ENCODE peak calls at places on chromosomes 4 and X, in five cellular contexts. O is neural crest cell; B is CD8-positive, alpha-beta T cell; W is cardiac muscle cell; G is WTC11. D is an unnamed sample.

GRCh38 chrX:151790421-151791160 is 56.0 kb downstream of the CNGA2 start:
- DNase-seq in W (no peak), G (no peak), B (no peak), O (no peak), D (no peak)

GRCh38 chrX:86148024-86148511 is at the start of gene DACH2:
- DNase-seq in O (peak), W (peak), G (peak), B (peak), D (peak)

GRCh38 chr4:17030543-17030942 is 132.1 kb upstream of the LDB2 start:
- DNase-seq in B (no peak), W (peak), O (no peak), G (no peak), D (no peak)

GRCh38 chrX:130902446-130902782 is 595 bp downstream of the ENOX2 start:
- DNase-seq in G (no peak), O (no peak), B (no peak), W (no peak), D (peak)

GRCh38 chrX:50736651-50737050 is 77.3 kb downstream of the SHROOM4 start:
- DNase-seq in O (no peak), B (no peak), G (no peak), W (no peak), D (no peak)

GRCh38 chrX:33784548-33784947 is 347.6 kb downstream of the FAM47A start:
- DNase-seq in W (no peak), B (no peak), G (no peak), O (no peak), D (no peak)

GRCh38 chrX:65921363-65921762 is 118.5 kb downstream of the VSIG4 start:
- DNase-seq in G (no peak), O (no peak), W (no peak), B (no peak), D (no peak)

GRCh38 chr4:168248311-168248710 is 70.2 kb downstream of the DDX60 start:
- DNase-seq in G (no peak), O (no peak), W (no peak), B (no peak), D (no peak)

GRCh38 chr4:169634975-169635374 is 14.6 kb downstream of the CLCN3 start:
- DNase-seq in O (no peak), B (no peak), G (no peak), W (no peak), D (no peak)

GRCh38 chrX:80513620-80514019 is 93.4 kb downstream of the TENT5D start:
- DNase-seq in B (no peak), G (no peak), W (no peak), O (no peak), D (no peak)

GRCh38 chr4:7909966-7910720 is 29.5 kb downstream of the AFAP1 start:
- DNase-seq in B (no peak), G (no peak), W (peak), O (no peak), D (no peak)

GRCh38 chr4:165394275-165394674 is 15.5 kb downstream of the CPE start:
- DNase-seq in W (peak), G (no peak), O (no peak), B (no peak), D (no peak)

GRCh38 chr4:144465546-144465945 is 180.4 kb upstream of the HHIP start:
- DNase-seq in B (no peak), W (no peak), G (no peak), O (no peak), D (no peak)

GRCh38 chr4:3188118-3188517 is 60.8 kb upstream of the MSANTD1 start:
- DNase-seq in B (no peak), W (no peak), G (no peak), O (no peak), D (no peak)

GRCh38 chr4:169485084-169485483 is 127.3 kb downstream of the NEK1 start:
- DNase-seq in B (no peak), O (no peak), W (no peak), G (no peak), D (no peak)

GRCh38 chr4:166277406-166277805 is 404.4 kb downstream of the TLL1 start:
- DNase-seq in B (no peak), W (peak), G (no peak), O (no peak), D (no peak)

GRCh38 chr4:163398238-163398637 is 54.5 kb downstream of the NPY5R start:
- DNase-seq in O (no peak), B (no peak), W (no peak), G (no peak), D (no peak)

GRCh38 chr4:154084864-154085263 is 296.0 kb upstream of the SFRP2 start:
- DNase-seq in O (no peak), W (no peak), G (no peak), B (no peak), D (no peak)

GRCh38 chr4:80114732-80115265 is 41.8 kb upstream of the ANTXR2 start:
- DNase-seq in G (no peak), B (no peak), W (no peak), O (no peak), D (no peak)

GRCh38 chrX:74506310-74507115 is 85.2 kb downstream of the SLC16A2 start:
- DNase-seq in W (no peak), O (no peak), B (no peak), G (no peak), D (no peak)

GRCh38 chr4:139988863-139989765 is 164.9 kb downstream of the MAML3 start:
- DNase-seq in W (peak), O (no peak), G (no peak), B (no peak), D (no peak)

GRCh38 chrX:31421441-31421840 is 349.6 kb upstream of the FTHL17 start:
- DNase-seq in W (peak), G (no peak), B (no peak), O (no peak), D (no peak)

GRCh38 chrX:97267916-97268680 is 384.4 kb downstream of the RPA4 start:
- DNase-seq in W (peak), B (no peak), G (no peak), O (no peak), D (no peak)

GRCh38 chr4:91319869-91320268 is 983.9 kb upstream of the GRID2 start:
- DNase-seq in O (no peak), B (no peak), W (no peak), G (no peak), D (no peak)

GRCh38 chr4:150078996-150079581 is 844 bp downstream of the DCLK2 start:
- DNase-seq in W (peak), G (peak), O (peak), B (no peak), D (peak)

GRCh38 chrX:79162076-79162475 is 17.6 kb downstream of the GPR174 start:
- DNase-seq in O (no peak), G (no peak), B (no peak), W (no peak), D (no peak)

GRCh38 chrX:140510306-140510676 is 5.4 kb upstream of the SOX3 start:
- DNase-seq in G (no peak), O (no peak), B (no peak), W (no peak), D (no peak)

GRCh38 chr4:150080335-150080734 is 2.1 kb downstream of the DCLK2 start:
- DNase-seq in W (peak), G (no peak), B (no peak), O (no peak), D (no peak)

GRCh38 chrX:7926501-7926900 is 712 bp downstream of the PNPLA4 start:
- DNase-seq in O (no peak), W (peak), B (no peak), G (no peak), D (no peak)

GRCh38 chrX:7926914-7927258 is 327 bp downstream of the PNPLA4 start:
- DNase-seq in W (no peak), G (no peak), O (no peak), B (no peak), D (no peak)

GRCh38 chrX:7925867-7926472 is 1.2 kb downstream of the PNPLA4 start:
- DNase-seq in W (peak), B (peak), O (peak), G (peak), D (peak)

GRCh38 chrX:7921750-7922149 is 5.5 kb downstream of the PNPLA4 start:
- DNase-seq in O (no peak), B (no peak), W (no peak), G (no peak), D (no peak)

DNA sequence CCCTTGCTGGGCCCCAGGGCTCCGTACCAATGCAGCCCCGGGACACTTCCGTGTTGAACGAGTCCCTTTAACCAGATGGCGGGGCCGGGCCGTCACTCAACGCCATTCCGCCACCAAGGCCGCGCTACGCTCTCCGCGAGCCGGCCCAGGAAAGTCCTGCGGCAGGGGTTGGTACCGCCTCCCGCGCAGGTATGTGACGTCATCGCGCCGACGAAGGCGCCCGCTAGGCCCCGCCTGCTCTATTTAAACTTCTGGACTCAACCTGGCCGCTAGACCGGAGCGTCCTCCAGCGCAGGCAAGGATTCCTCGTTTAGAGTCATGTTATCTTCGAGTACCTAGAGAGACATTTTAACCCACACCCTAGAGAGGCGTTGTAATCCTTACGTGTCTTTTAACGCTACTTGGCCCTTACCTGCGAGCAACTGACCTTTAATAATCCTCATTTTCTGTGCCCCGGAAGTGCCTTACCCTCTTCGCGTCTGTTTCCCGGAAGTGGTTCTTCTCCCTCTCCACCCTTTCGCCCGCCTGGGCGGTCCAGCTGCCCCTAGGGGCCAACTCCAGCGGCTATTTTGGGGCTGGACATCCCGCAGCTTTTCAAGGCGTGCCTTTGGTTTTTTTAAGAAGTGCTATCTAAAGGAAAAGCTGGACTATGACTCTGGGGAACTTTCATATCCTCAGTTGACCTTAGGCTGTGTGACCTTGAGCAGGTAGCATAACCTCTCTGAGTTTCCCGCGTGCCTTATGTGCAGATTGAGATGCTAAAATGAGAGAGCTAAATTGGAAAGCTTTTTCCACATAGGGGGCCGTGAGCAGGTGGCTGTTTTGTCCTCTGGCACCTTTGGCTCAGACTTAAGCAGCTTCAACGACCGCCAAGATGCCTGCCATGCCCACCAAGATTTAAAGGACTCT is at the start of gene PNPLA4:
- DNase-seq in B (peak), G (peak), O (peak), W (peak), D (peak)
- TF ChIP-seq CTCF in B (no peak), G (no peak), O (peak), W (no peak), D (peak)

GRCh38 chrX:10981491-10981890 is 129.6 kb upstream of the HCCS start:
- DNase-seq in W (no peak), G (no peak), O (no peak), B (no peak), D (no peak)
- TF ChIP-seq CTCF in W (no peak), G (no peak), O (no peak), B (no peak), D (no peak)

DNA sequence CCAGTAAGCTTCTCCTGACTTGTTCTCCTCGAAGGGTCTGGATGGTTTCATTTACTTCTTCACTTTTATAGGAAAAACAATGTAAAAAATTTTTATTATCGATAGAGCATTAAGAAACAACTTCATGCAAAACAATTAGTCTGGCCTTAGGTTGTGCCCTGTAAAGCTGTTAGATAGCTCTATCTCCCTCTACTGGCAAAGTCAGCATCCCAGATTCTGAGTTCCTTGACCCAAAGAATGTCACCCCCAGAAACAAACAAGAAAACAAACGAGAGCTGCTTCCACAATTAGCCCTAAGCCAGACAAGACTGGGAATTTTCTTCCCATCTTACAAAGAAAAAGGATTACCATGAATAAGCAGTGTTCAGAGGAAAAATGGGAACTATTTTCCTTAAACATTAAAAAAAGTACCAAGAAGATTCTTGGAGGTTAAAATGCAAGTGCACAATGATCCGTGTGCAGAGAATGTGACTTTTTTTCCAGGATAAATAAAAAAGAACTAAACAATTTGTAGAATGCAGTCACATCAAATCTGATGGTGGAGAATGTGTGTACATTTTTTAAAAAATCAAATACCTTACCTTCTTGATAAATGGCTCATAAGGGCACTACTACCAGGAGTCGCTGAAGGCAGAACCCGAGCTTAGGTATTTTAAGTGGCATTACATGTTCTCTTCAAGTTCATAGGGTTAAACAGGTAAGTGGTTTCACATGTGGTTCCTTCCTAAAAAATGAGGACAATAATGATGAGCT is 293.2 kb downstream of the FBXO8 start:
- DNase-seq in G (no peak), O (no peak), W (peak), B (no peak), D (no peak)
- TF ChIP-seq CTCF in G (peak), O (peak), W (peak), B (no peak), D (peak)

GRCh38 chr4:171588764-171589163 is 224.4 kb upstream of the GALNTL6 start:
- DNase-seq in O (no peak), G (no peak), W (no peak), B (no peak), D (no peak)

GRCh38 chr4:171599628-171600027 is 213.6 kb upstream of the GALNTL6 start:
- DNase-seq in W (no peak), B (no peak), O (no peak), G (no peak), D (no peak)

GRCh38 chr4:171594293-171594692 is 218.9 kb upstream of the GALNTL6 start:
- DNase-seq in G (peak), B (no peak), O (no peak), W (no peak), D (no peak)
- TF ChIP-seq CTCF in G (no peak), B (no peak), O (no peak), W (no peak), D (peak)

DNA sequence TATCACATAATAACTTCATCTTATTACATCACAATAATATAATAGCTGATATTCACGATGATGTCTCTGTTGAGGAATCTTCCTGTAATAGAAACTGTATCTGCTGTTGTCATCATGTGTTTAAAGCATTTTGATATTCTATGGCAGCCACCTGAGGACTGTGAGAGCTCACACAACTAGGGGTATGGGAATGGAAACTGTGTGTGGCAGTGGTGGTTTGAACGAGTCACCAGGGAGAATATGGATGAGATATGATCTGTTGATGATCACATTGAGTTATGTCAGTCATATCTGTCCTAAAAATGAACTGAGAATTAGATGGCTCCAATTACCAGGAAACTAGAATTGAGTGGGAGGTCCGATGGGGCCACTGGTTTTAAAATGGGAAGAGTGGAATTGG is 169.6 kb downstream of the MID1IP1 start:
- DNase-seq in G (no peak), B (no peak), O (no peak), W (no peak), D (no peak)
- TF ChIP-seq CTCF in G (no peak), B (no peak), O (no peak), W (no peak), D (no peak)

GRCh38 chr4:94574050-94574449 is 122.3 kb downstream of the PDLIM5 start:
- DNase-seq in W (no peak), O (no peak), B (no peak), G (no peak), D (no peak)

GRCh38 chr4:94570558-94570957 is 118.8 kb downstream of the PDLIM5 start:
- DNase-seq in B (no peak), G (no peak), W (no peak), O (no peak), D (no peak)

GRCh38 chr4:94574616-94575015 is 122.9 kb downstream of the PDLIM5 start:
- DNase-seq in B (no peak), G (no peak), O (no peak), W (no peak), D (no peak)

GRCh38 chr4:94571720-94572119 is 120.0 kb downstream of the PDLIM5 start:
- DNase-seq in O (no peak), B (no peak), W (no peak), G (no peak), D (no peak)

GRCh38 chr4:94571301-94571700 is 119.6 kb downstream of the PDLIM5 start:
- DNase-seq in W (no peak), O (no peak), B (no peak), G (no peak), D (no peak)
- TF ChIP-seq CTCF in W (no peak), O (no peak), B (no peak), G (no peak), D (no peak)